ENCODE peak calls at places on chromosomes 12 and 14, in seven cellular contexts. One of them, this sample, is unnamed.

GRCh38 chr12:8038659-8039114 is 6.2 kb downstream of the FOXJ2 start:
- DNase-seq in HepG2: no peak
- DNase-seq in Peyer's patch: no peak
- DNase-seq in uterus: peak
- DNase-seq in stomach: peak
- DNase-seq in H54: peak
- DNase-seq in A549: peak
- DNase-seq in this sample: peak

GRCh38 chr14:104843442-104844305 is 21.4 kb upstream of the CEP170B start:
- DNase-seq in HepG2: no peak
- DNase-seq in Peyer's patch: no peak
- DNase-seq in uterus: no peak
- DNase-seq in stomach: no peak
- DNase-seq in H54: no peak
- DNase-seq in A549: no peak
- DNase-seq in this sample: no peak

GRCh38 chr12:4320287-4320858 is 640 bp upstream of the TIGAR start:
- DNase-seq in HepG2: no peak
- DNase-seq in Peyer's patch: no peak
- DNase-seq in uterus: no peak
- DNase-seq in stomach: no peak
- DNase-seq in H54: peak
- DNase-seq in A549: no peak
- DNase-seq in this sample: no peak

GRCh38 chr12:116687888-116688287 is 50.0 kb downstream of the SPRING1 start:
- DNase-seq in HepG2: peak
- DNase-seq in Peyer's patch: no peak
- DNase-seq in uterus: no peak
- DNase-seq in stomach: no peak
- DNase-seq in H54: peak
- DNase-seq in A549: peak
- DNase-seq in this sample: peak

GRCh38 chr12:132866251-132866828 is 21.1 kb downstream of the CHFR start:
- DNase-seq in HepG2: peak
- DNase-seq in Peyer's patch: no peak
- DNase-seq in uterus: no peak
- DNase-seq in stomach: no peak
- DNase-seq in H54: no peak
- DNase-seq in A549: peak
- DNase-seq in this sample: peak

GRCh38 chr12:49825360-49825970 is 2.7 kb downstream of the NCKAP5L start:
- DNase-seq in HepG2: no peak
- DNase-seq in Peyer's patch: no peak
- DNase-seq in uterus: no peak
- DNase-seq in stomach: no peak
- DNase-seq in H54: no peak
- DNase-seq in A549: no peak
- DNase-seq in this sample: peak

GRCh38 chr12:122374707-122375106 is 47.8 kb downstream of the CLIP1 start:
- DNase-seq in HepG2: no peak
- DNase-seq in Peyer's patch: no peak
- DNase-seq in uterus: no peak
- DNase-seq in stomach: no peak
- DNase-seq in H54: no peak
- DNase-seq in A549: no peak
- DNase-seq in this sample: no peak

GRCh38 chr12:98274430-98275130 is 240.8 kb upstream of the TMPO start:
- DNase-seq in HepG2: no peak
- DNase-seq in Peyer's patch: no peak
- DNase-seq in uterus: no peak
- DNase-seq in stomach: no peak
- DNase-seq in H54: no peak
- DNase-seq in A549: no peak
- DNase-seq in this sample: no peak

GRCh38 chr12:12528361-12529092 is 34.1 kb downstream of the DUSP16 start:
- DNase-seq in HepG2: no peak
- DNase-seq in Peyer's patch: no peak
- DNase-seq in uterus: no peak
- DNase-seq in stomach: no peak
- DNase-seq in H54: no peak
- DNase-seq in A549: no peak
- DNase-seq in this sample: no peak

GRCh38 chr12:122958198-122958888 is 7.9 kb downstream of the ABCB9 start:
- DNase-seq in HepG2: no peak
- DNase-seq in Peyer's patch: no peak
- DNase-seq in uterus: no peak
- DNase-seq in stomach: no peak
- DNase-seq in H54: no peak
- DNase-seq in A549: no peak
- DNase-seq in this sample: no peak

GRCh38 chr12:99130808-99131538 is 485.9 kb downstream of the APAF1 start:
- DNase-seq in HepG2: no peak
- DNase-seq in Peyer's patch: no peak
- DNase-seq in uterus: no peak
- DNase-seq in stomach: no peak
- DNase-seq in H54: no peak
- DNase-seq in A549: no peak
- DNase-seq in this sample: no peak

GRCh38 chr12:89671469-89671868 is 37.2 kb downstream of the ATP2B1 start:
- DNase-seq in HepG2: no peak
- DNase-seq in Peyer's patch: no peak
- DNase-seq in uterus: no peak
- DNase-seq in stomach: no peak
- DNase-seq in H54: peak
- DNase-seq in A549: no peak
- DNase-seq in this sample: no peak

DNA sequence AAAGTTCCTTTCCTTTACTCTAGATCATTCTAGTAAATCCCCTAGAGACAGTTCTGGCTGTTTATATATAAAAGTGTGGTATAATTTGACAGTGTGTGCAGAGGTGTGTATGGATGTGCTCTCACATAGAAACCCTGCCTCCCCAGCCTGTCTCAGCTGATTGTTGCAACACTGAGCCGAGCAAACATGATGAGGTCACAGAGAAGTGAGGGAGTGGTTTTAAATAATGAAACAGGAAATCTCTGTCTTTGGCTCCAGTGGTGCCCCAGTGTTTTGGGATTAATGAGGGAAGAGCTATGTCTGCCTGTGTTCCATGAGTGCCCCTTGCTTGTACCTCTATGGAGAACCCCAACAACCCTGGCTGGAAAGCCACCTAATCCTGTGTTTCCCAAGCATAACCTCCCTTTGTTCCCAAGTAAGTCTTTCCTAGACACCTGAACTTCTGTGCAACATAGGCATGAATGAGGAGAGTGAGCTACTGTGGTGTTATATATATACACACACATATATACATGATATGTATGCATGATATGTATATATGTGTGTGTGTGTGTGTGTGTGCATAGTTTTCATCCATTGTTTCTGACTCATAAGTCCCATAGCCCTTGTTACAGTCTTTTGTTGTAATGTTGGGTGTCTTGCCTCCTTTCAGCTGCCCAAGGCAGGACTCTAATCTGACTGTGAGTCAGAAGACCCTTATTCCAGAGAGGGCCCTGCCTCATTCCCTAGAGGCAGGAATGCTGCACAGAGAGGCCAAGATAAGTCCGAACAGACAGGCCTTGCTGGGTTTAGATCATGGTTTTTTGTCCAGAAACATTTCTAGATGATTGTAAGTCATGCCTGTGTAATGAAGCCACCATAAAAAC is 18.0 kb downstream of the TRAF3 start:
- DNase-seq in HepG2: peak
- DNase-seq in Peyer's patch: peak
- DNase-seq in uterus: peak
- DNase-seq in stomach: peak
- DNase-seq in H54: peak
- DNase-seq in A549: peak
- DNase-seq in this sample: no peak
- TF ChIP-seq POLR2A in HepG2: no peak
- TF ChIP-seq POLR2A in Peyer's patch: no peak
- TF ChIP-seq POLR2A in uterus: no peak
- TF ChIP-seq POLR2A in stomach: no peak
- TF ChIP-seq POLR2A in H54: no peak
- TF ChIP-seq POLR2A in A549: no peak
- TF ChIP-seq POLR2A in this sample: no peak

DNA sequence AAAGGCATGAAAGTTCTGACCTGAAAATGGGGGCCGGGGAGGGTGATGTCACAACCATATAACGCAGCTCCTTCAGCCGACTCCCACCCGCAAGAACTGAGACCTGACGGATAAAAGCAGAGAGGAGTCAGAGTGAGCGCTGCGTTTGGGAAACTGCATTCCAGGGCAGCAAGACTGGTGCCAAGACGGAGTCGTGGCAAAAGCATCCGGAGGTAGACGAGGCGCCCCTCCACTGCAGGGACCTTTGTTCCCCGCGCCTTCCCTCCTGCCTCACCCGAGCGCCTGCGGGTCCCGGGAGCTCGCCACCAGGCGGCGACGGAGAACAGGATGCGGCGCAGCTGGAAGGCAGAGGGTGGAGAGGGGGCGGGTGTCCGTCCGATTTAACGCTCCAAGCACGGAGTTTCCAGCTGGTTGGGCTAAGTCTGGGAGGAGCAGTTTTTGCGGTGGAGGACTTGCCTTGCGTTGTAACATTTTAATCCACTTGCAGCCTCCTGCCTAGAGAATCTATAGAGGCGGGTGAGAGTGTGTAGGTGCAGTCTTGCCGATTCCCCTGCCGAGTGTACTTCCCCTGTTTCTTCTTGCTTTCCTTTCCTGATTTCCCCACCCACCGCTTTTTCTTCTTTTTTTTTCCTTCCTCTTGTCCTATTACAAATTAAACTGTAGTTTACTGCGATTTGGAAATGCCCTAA is 1.2 kb upstream of the CPNE8 start:
- DNase-seq in HepG2: peak
- DNase-seq in Peyer's patch: peak
- DNase-seq in uterus: peak
- DNase-seq in stomach: peak
- DNase-seq in H54: peak
- DNase-seq in A549: peak
- DNase-seq in this sample: peak
- TF ChIP-seq POLR2A in HepG2: peak
- TF ChIP-seq POLR2A in Peyer's patch: no peak
- TF ChIP-seq POLR2A in uterus: peak
- TF ChIP-seq POLR2A in stomach: no peak
- TF ChIP-seq POLR2A in H54: no peak
- TF ChIP-seq POLR2A in A549: peak
- TF ChIP-seq POLR2A in this sample: no peak

GRCh38 chr14:61326847-61327246 is 5.5 kb downstream of the PRKCH start:
- DNase-seq in HepG2: no peak
- DNase-seq in Peyer's patch: no peak
- DNase-seq in uterus: peak
- DNase-seq in stomach: peak
- DNase-seq in H54: no peak
- DNase-seq in A549: no peak
- DNase-seq in this sample: no peak
- TF ChIP-seq POLR2A in HepG2: no peak
- TF ChIP-seq POLR2A in Peyer's patch: no peak
- TF ChIP-seq POLR2A in uterus: no peak
- TF ChIP-seq POLR2A in stomach: no peak
- TF ChIP-seq POLR2A in H54: no peak
- TF ChIP-seq POLR2A in A549: no peak
- TF ChIP-seq POLR2A in this sample: no peak

DNA sequence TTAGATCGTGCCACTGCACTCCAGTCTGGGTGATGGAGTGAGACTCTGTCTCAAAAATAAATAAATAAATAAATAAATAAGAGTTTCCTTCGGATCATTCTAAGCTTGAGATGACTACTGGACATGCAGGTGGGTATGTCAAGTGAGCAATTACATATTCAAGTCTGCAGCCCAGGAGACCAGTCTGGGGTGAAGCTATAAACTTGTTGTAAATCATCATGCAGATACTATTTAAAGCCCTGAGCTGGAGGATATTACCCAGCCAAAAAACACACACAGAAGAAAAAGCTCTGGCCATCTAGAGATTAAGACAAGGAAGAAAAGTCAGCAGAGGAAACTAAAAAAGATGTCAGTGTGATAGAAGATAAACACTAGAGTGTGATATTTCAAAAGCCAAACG is 47.0 kb upstream of the PDZRN4 start:
- DNase-seq in HepG2: no peak
- DNase-seq in Peyer's patch: no peak
- DNase-seq in uterus: no peak
- DNase-seq in stomach: no peak
- DNase-seq in H54: no peak
- DNase-seq in A549: no peak
- DNase-seq in this sample: no peak
- TF ChIP-seq POLR2A in HepG2: no peak
- TF ChIP-seq POLR2A in Peyer's patch: no peak
- TF ChIP-seq POLR2A in uterus: no peak
- TF ChIP-seq POLR2A in stomach: no peak
- TF ChIP-seq POLR2A in H54: no peak
- TF ChIP-seq POLR2A in A549: no peak
- TF ChIP-seq POLR2A in this sample: no peak

This sample was measured in erythroblast.